ENCODE peak calls at places on chromosomes 4 and X, in nine cellular contexts. One of them, this sample, is unnamed.

GRCh38 chr4:76407440-76408119 is 13.4 kb downstream of the CCDC158 start:
- DNase-seq in dorsolateral prefrontal cortex: no peak
- DNase-seq in OCI-LY7: no peak
- DNase-seq in pancreas: no peak
- DNase-seq in tibial nerve: no peak
- DNase-seq in mucosa of descending colon: no peak
- DNase-seq in gastrocnemius medialis: no peak
- DNase-seq in cardiac fibroblast: no peak
- DNase-seq in cardiac muscle cell: peak; percentile 35
- DNase-seq in this sample: no peak

GRCh38 chr4:73430188-73430587 is 5.8 kb upstream of the AFP start:
- DNase-seq in cardiac fibroblast: no peak
- DNase-seq in gastrocnemius medialis: no peak
- DNase-seq in pancreas: no peak
- DNase-seq in tibial nerve: no peak
- DNase-seq in cardiac muscle cell: no peak
- DNase-seq in mucosa of descending colon: no peak
- DNase-seq in dorsolateral prefrontal cortex: no peak
- DNase-seq in OCI-LY7: no peak
- DNase-seq in this sample: no peak

GRCh38 chr4:8905773-8906667 is 34.4 kb upstream of the HMX1 start:
- DNase-seq in tibial nerve: no peak
- DNase-seq in cardiac muscle cell: no peak
- DNase-seq in dorsolateral prefrontal cortex: peak; percentile 2
- DNase-seq in OCI-LY7: no peak
- DNase-seq in gastrocnemius medialis: no peak
- DNase-seq in mucosa of descending colon: peak; percentile 5
- DNase-seq in cardiac fibroblast: no peak
- DNase-seq in pancreas: peak; percentile 55
- DNase-seq in this sample: peak; percentile 83

GRCh38 chr4:6715704-6716017 is 313 bp upstream of the BLOC1S4 start:
- DNase-seq in mucosa of descending colon: no peak
- DNase-seq in tibial nerve: no peak
- DNase-seq in dorsolateral prefrontal cortex: no peak
- DNase-seq in cardiac fibroblast: no peak
- DNase-seq in cardiac muscle cell: no peak
- DNase-seq in pancreas: no peak
- DNase-seq in OCI-LY7: no peak
- DNase-seq in gastrocnemius medialis: no peak
- DNase-seq in this sample: no peak

GRCh38 chrX:2824886-2825285 is 3.8 kb upstream of the GYG2 start:
- DNase-seq in tibial nerve: no peak
- DNase-seq in cardiac muscle cell: no peak
- DNase-seq in pancreas: no peak
- DNase-seq in gastrocnemius medialis: no peak
- DNase-seq in cardiac fibroblast: no peak
- DNase-seq in OCI-LY7: no peak
- DNase-seq in dorsolateral prefrontal cortex: no peak
- DNase-seq in mucosa of descending colon: no peak
- DNase-seq in this sample: no peak

GRCh38 chrX:117788339-117788738 is 328.3 kb downstream of the KLHL13 start:
- DNase-seq in cardiac muscle cell: no peak
- DNase-seq in dorsolateral prefrontal cortex: no peak
- DNase-seq in gastrocnemius medialis: no peak
- DNase-seq in mucosa of descending colon: no peak
- DNase-seq in cardiac fibroblast: no peak
- DNase-seq in pancreas: no peak
- DNase-seq in OCI-LY7: no peak
- DNase-seq in tibial nerve: no peak
- DNase-seq in this sample: no peak

GRCh38 chrX:129979207-129979920 is 3.1 kb upstream of the BCORL1 start:
- DNase-seq in mucosa of descending colon: peak; percentile 39
- DNase-seq in cardiac fibroblast: no peak
- DNase-seq in pancreas: peak; percentile 74
- DNase-seq in cardiac muscle cell: no peak
- DNase-seq in dorsolateral prefrontal cortex: no peak
- DNase-seq in gastrocnemius medialis: no peak
- DNase-seq in tibial nerve: no peak
- DNase-seq in OCI-LY7: no peak
- DNase-seq in this sample: no peak

GRCh38 chrX:39704590-39704989 is 393.2 kb downstream of the BCOR start:
- DNase-seq in pancreas: no peak
- DNase-seq in gastrocnemius medialis: no peak
- DNase-seq in mucosa of descending colon: no peak
- DNase-seq in cardiac muscle cell: no peak
- DNase-seq in OCI-LY7: no peak
- DNase-seq in tibial nerve: no peak
- DNase-seq in cardiac fibroblast: no peak
- DNase-seq in dorsolateral prefrontal cortex: no peak
- DNase-seq in this sample: no peak

DNA sequence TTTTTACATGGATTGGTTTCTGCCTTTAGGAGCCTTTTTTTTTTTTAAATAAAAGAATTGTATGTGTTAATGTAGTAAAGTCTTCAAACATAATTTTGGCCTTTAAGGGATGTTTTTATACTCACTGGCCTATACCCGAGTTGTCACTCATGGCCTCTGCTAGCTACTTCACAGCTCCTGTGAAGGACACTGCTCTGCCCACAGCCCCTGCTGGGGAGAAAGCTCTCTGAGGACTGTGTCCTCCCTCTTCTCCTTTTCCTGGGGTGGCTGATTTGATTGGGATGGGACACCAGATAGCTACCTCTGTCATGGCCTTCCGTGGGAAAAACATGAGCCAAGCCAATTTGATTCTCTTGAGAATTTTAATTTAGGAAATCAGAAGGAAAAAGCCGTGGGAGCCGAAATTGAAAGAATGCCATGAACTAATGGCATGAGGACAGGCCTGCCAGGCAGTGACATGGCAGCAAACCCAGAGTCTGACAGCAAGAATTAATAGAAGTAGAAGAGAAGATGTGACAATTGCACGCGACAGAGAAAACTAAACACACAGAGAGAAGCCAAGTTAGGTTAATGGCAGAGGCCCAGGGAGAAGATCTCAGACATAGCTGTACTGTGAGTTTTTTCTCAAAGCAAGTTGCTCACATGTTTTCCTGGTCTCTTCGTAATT is 81.4 kb downstream of the ARHGAP10 start:
- DNase-seq in tibial nerve: no peak
- DNase-seq in dorsolateral prefrontal cortex: no peak
- DNase-seq in mucosa of descending colon: no peak
- DNase-seq in cardiac muscle cell: no peak
- DNase-seq in OCI-LY7: no peak
- DNase-seq in gastrocnemius medialis: no peak
- DNase-seq in pancreas: no peak
- DNase-seq in cardiac fibroblast: no peak
- DNase-seq in this sample: no peak
- TF ChIP-seq CTCF in tibial nerve: no peak
- TF ChIP-seq CTCF in dorsolateral prefrontal cortex: no peak
- TF ChIP-seq CTCF in mucosa of descending colon: no peak
- TF ChIP-seq CTCF in cardiac muscle cell: no peak
- TF ChIP-seq CTCF in OCI-LY7: no peak
- TF ChIP-seq CTCF in gastrocnemius medialis: no peak
- TF ChIP-seq CTCF in pancreas: no peak
- TF ChIP-seq CTCF in cardiac fibroblast: no peak
- TF ChIP-seq CTCF in this sample: no peak

GRCh38 chr4:140151700-140152014 is 2.3 kb downstream of the MAML3 start:
- DNase-seq in OCI-LY7: peak; percentile 82
- DNase-seq in mucosa of descending colon: no peak
- DNase-seq in gastrocnemius medialis: peak; percentile 61
- DNase-seq in pancreas: peak; percentile 85
- DNase-seq in cardiac fibroblast: peak; percentile 89
- DNase-seq in dorsolateral prefrontal cortex: peak; percentile 46
- DNase-seq in tibial nerve: peak; percentile 76
- DNase-seq in cardiac muscle cell: peak; percentile 91
- DNase-seq in this sample: peak; percentile 85

GRCh38 chr4:140152760-140153418 is 1.1 kb downstream of the MAML3 start:
- DNase-seq in mucosa of descending colon: peak; percentile 79
- DNase-seq in cardiac muscle cell: peak; percentile 67
- DNase-seq in pancreas: peak; percentile 87
- DNase-seq in dorsolateral prefrontal cortex: peak; percentile 67
- DNase-seq in tibial nerve: peak; percentile 44
- DNase-seq in OCI-LY7: peak; percentile 38
- DNase-seq in cardiac fibroblast: peak; percentile 60
- DNase-seq in gastrocnemius medialis: peak; percentile 27
- DNase-seq in this sample: peak; percentile 87

GRCh38 chr4:140153419-140153743 is 603 bp downstream of the MAML3 start:
- DNase-seq in gastrocnemius medialis: no peak
- DNase-seq in cardiac muscle cell: no peak
- DNase-seq in OCI-LY7: no peak
- DNase-seq in dorsolateral prefrontal cortex: no peak
- DNase-seq in cardiac fibroblast: no peak
- DNase-seq in pancreas: no peak
- DNase-seq in tibial nerve: no peak
- DNase-seq in mucosa of descending colon: no peak
- DNase-seq in this sample: no peak

GRCh38 chr4:140150886-140151699 is 2.9 kb downstream of the MAML3 start:
- DNase-seq in cardiac muscle cell: peak; percentile 98
- DNase-seq in dorsolateral prefrontal cortex: peak; percentile 62
- DNase-seq in OCI-LY7: peak; percentile 83
- DNase-seq in pancreas: peak; percentile 93
- DNase-seq in mucosa of descending colon: peak; percentile 89
- DNase-seq in tibial nerve: peak; percentile 89
- DNase-seq in gastrocnemius medialis: peak; percentile 77
- DNase-seq in cardiac fibroblast: peak; percentile 98
- DNase-seq in this sample: peak; percentile 92

DNA sequence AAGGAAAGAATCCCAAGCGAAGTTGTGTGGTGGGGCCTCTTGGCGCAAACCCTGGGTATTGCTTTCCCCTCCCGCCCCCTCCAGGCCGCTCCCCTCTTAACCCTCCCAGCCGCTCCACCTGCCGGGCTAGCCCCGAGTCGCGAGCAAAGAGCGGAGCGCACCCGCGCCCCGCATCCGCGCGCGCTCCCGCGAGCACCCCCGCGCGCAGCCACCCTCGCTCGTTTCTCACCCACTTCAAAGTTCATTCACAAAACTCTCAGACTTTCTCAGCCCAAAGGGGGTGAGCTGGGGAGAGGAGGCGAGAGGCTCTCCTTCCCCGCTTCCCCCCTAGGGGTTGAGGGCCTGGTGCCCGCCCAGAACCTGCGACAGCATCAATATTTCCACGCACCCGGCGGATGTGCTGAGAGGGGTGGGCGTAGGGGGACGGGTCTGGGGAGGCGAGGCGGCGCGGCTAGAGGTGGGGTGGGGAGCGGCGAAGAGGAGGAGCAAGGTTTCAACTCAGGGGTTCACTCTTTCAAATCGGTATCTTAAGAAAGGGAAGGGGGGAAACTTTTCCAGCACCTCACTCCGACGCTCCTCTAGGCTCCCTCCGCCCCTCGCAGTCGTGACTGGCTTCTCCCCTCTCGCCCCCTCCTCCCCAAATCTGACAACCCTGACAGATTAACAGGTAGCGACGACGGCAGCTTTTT is 1.8 kb downstream of the MAML3 start:
- DNase-seq in cardiac muscle cell: no peak
- DNase-seq in pancreas: peak; percentile 73
- DNase-seq in mucosa of descending colon: peak; percentile 89
- DNase-seq in dorsolateral prefrontal cortex: peak; percentile 44
- DNase-seq in OCI-LY7: peak; percentile 77
- DNase-seq in tibial nerve: peak; percentile 31
- DNase-seq in cardiac fibroblast: no peak
- DNase-seq in gastrocnemius medialis: peak; percentile 43
- DNase-seq in this sample: peak; percentile 85
- TF ChIP-seq CTCF in cardiac muscle cell: peak; percentile 26
- TF ChIP-seq CTCF in pancreas: no peak
- TF ChIP-seq CTCF in mucosa of descending colon: peak; percentile 12
- TF ChIP-seq CTCF in dorsolateral prefrontal cortex: no peak
- TF ChIP-seq CTCF in OCI-LY7: peak; percentile 54
- TF ChIP-seq CTCF in tibial nerve: no peak
- TF ChIP-seq CTCF in cardiac fibroblast: peak; percentile 10
- TF ChIP-seq CTCF in gastrocnemius medialis: no peak
- TF ChIP-seq CTCF in this sample: peak; percentile 42

DNA sequence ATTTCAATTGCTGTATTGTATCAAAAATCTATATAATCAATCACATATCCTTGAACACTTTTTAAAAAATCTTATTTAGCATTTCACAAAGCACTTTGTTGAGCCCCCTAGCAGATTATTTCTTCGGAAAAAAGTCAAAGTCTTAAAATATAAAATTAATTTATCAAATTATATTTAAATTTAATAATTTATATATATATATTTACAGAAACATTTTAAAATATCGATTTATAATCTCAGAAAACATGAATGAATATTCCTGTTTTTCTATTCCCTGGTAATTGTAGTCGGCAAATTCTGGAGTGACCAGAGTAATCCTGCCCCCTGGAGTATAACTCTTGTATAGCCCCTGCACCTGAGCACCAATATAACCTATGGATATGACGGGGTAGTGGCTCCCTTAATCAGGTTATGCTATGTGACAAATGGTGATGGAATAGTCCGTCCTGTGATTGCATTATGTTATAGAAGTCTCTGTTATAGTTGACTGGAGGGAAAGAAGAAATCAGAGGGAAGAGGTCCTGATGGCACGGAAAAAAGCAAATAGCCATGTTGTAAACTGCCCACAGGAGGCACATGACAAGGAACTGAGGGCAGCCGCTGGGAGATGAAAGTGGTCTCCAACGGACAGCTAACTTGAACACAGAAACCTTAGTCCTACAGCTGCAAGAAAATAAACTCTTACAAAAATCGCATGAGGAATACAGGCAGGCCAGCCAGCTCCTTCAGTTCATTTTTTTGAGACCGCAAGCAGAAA is 1092.3 kb downstream of the ARAP2 start:
- DNase-seq in tibial nerve: no peak
- DNase-seq in dorsolateral prefrontal cortex: no peak
- DNase-seq in cardiac muscle cell: no peak
- DNase-seq in cardiac fibroblast: no peak
- DNase-seq in OCI-LY7: peak; percentile 3
- DNase-seq in mucosa of descending colon: no peak
- DNase-seq in gastrocnemius medialis: no peak
- DNase-seq in pancreas: no peak
- DNase-seq in this sample: no peak
- TF ChIP-seq CTCF in tibial nerve: no peak
- TF ChIP-seq CTCF in dorsolateral prefrontal cortex: no peak
- TF ChIP-seq CTCF in cardiac muscle cell: no peak
- TF ChIP-seq CTCF in cardiac fibroblast: no peak
- TF ChIP-seq CTCF in OCI-LY7: peak; percentile 67
- TF ChIP-seq CTCF in mucosa of descending colon: no peak
- TF ChIP-seq CTCF in gastrocnemius medialis: peak; percentile 7
- TF ChIP-seq CTCF in pancreas: peak; percentile 18
- TF ChIP-seq CTCF in this sample: peak; percentile 70

DNA sequence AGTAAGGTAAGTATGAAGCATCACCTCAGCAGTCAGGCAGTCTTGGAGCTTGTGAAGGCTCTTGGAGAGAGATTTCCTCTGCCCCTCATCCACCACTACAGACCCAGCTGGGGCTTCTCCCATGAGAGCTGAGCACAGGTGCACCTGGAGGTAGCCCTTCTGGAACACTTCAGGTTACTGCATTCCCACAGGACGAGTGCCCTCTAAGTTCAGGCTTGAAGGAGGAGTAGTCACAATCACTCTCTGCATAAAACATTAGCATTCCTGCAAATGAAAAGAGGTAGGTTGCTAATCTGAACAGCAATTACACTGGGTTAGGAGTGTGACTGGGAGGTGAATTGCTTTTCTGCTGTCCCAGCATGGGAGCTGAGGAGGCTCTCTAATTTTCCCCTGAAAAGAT is 308.8 kb downstream of the TEX13C start:
- DNase-seq in dorsolateral prefrontal cortex: no peak
- DNase-seq in cardiac muscle cell: no peak
- DNase-seq in OCI-LY7: no peak
- DNase-seq in mucosa of descending colon: no peak
- DNase-seq in gastrocnemius medialis: no peak
- DNase-seq in tibial nerve: no peak
- DNase-seq in cardiac fibroblast: no peak
- DNase-seq in pancreas: no peak
- DNase-seq in this sample: no peak
- TF ChIP-seq CTCF in dorsolateral prefrontal cortex: no peak
- TF ChIP-seq CTCF in cardiac muscle cell: no peak
- TF ChIP-seq CTCF in OCI-LY7: no peak
- TF ChIP-seq CTCF in mucosa of descending colon: no peak
- TF ChIP-seq CTCF in gastrocnemius medialis: no peak
- TF ChIP-seq CTCF in tibial nerve: no peak
- TF ChIP-seq CTCF in cardiac fibroblast: no peak
- TF ChIP-seq CTCF in pancreas: no peak
- TF ChIP-seq CTCF in this sample: no peak